ENCODE peak calls at places on chromosome 15, in seven cellular contexts. P is right lobe of liver; B is mucosa of descending colon; X is stimulated activated CD4-positive, alpha-beta T cell treated with anti-CD3 and anti-CD28 coated beads, Interleukin-4, amount 100 ng/mL, for 1 hour; E is NCI-H2081; O is NCI-H2029 treated with DMSO at 0.1 percent for 48 hours; M is hypothalamus. U is an unnamed sample.
A peak's percentile ranks its signal among the peaks of the same experiment; 100 is the strongest.

GRCh38 chr15:74206801-74207281 is 4.3 kb upstream of the STRA6 start:
- DNase-seq in P (no peak), B (no peak), X (no peak), E (no peak), O (no peak), M (no peak), U (no peak)

GRCh38 chr15:64915518-64916227 is 4.0 kb downstream of the ANKDD1A start:
- DNase-seq in P (no peak), B (no peak), X (no peak), E (no peak), O (no peak), M (no peak), U (no peak)

GRCh38 chr15:80480909-80481308 is 76.7 kb downstream of the ARNT2 start:
- DNase-seq in P (no peak), B (no peak), X (no peak), E (no peak), O (no peak), M (no peak), U (no peak)

GRCh38 chr15:40873625-40874561 is at the start of gene RHOV:
- DNase-seq in P (no peak), B (peak; percentile 89), X (peak; percentile 59), E (peak; percentile 79), O (no peak), M (no peak), U (no peak)

GRCh38 chr15:29364429-29365078 is 94.9 kb upstream of the NSMCE3 start:
- DNase-seq in P (no peak), B (no peak), X (no peak), E (no peak), O (no peak), M (no peak), U (no peak)

GRCh38 chr15:99614749-99615288 is 49.0 kb downstream of the MEF2A start:
- DNase-seq in P (no peak), B (no peak), X (no peak), E (no peak), O (no peak), M (no peak), U (no peak)

GRCh38 chr15:51600114-51600513 is 22.5 kb downstream of the DMXL2 start:
- DNase-seq in P (no peak), B (no peak), X (no peak), E (no peak), O (no peak), M (no peak), U (peak; percentile 36)

GRCh38 chr15:63712828-63713520 is 115.8 kb downstream of the FBXL22 start:
- DNase-seq in P (no peak), B (no peak), X (no peak), E (no peak), O (no peak), M (no peak), U (no peak)

GRCh38 chr15:62549345-62549970 is 384.4 kb upstream of the C2CD4B start:
- DNase-seq in P (no peak), B (no peak), X (no peak), E (peak; percentile 10), O (no peak), M (no peak), U (no peak)

GRCh38 chr15:73081321-73081958 is 29.2 kb downstream of the NEO1 start:
- DNase-seq in P (no peak), B (no peak), X (no peak), E (peak; percentile 56), O (no peak), M (no peak), U (no peak)

GRCh38 chr15:92503889-92504288 is 110.2 kb downstream of the ST8SIA2 start:
- DNase-seq in P (no peak), B (no peak), X (no peak), E (no peak), O (no peak), M (no peak), U (no peak)

GRCh38 chr15:35505152-35505551 is 40.8 kb downstream of the DPH6 start:
- DNase-seq in P (no peak), B (no peak), X (no peak), E (no peak), O (no peak), M (no peak), U (no peak)

GRCh38 chr15:101288905-101289513 is 6.0 kb downstream of the SNRPA1 start:
- DNase-seq in P (no peak), B (no peak), X (no peak), E (peak; percentile 39), O (no peak), M (no peak), U (no peak)

GRCh38 chr15:63000706-63001105 is 41.8 kb upstream of the TPM1 start:
- DNase-seq in P (no peak), B (no peak), X (no peak), E (no peak), O (no peak), M (no peak), U (no peak)

GRCh38 chr15:58515807-58516206 is 84.0 kb downstream of the LIPC start:
- DNase-seq in P (peak; percentile 42), B (no peak), X (no peak), E (no peak), O (no peak), M (no peak), U (no peak)

GRCh38 chr15:89912674-89913396 is at the start of gene ARPIN:
- DNase-seq in P (peak; percentile 69), B (peak; percentile 71), X (no peak), E (no peak), O (no peak), M (peak; percentile 36), U (no peak)

GRCh38 chr15:96268421-96269204 is 61.9 kb upstream of the NR2F2 start:
- DNase-seq in P (no peak), B (no peak), X (no peak), E (no peak), O (no peak), M (no peak), U (no peak)

GRCh38 chr15:77032052-77032646 is 37.2 kb downstream of the PSTPIP1 start:
- DNase-seq in P (peak; percentile 39), B (peak; percentile 57), X (peak; percentile 1), E (no peak), O (no peak), M (no peak), U (no peak)

GRCh38 chr15:83850015-83850414 is 196.1 kb downstream of the ADAMTSL3 start:
- DNase-seq in P (no peak), B (no peak), X (no peak), E (no peak), O (no peak), M (no peak), U (no peak)

GRCh38 chr15:76073554-76073953 is 13.8 kb downstream of the TMEM266 start:
- DNase-seq in P (no peak), B (no peak), X (no peak), E (peak; percentile 71), O (no peak), M (no peak), U (no peak)

GRCh38 chr15:87976552-87976951 is 280.0 kb downstream of the NTRK3 start:
- DNase-seq in P (no peak), B (no peak), X (no peak), E (no peak), O (no peak), M (no peak), U (no peak)

GRCh38 chr15:78739996-78740903 is 71.0 kb downstream of the ADAMTS7 start:
- DNase-seq in P (peak; percentile 80), B (peak; percentile 81), X (peak; percentile 65), E (peak; percentile 64), O (no peak), M (no peak), U (no peak)